ENCODE peak calls at places on chromosomes 12 and 14, in nine cellular contexts. D, Z, E, K, H, A, X, W and B are unnamed samples. For H3K9me3, the result is how much of the 10 kb centered on the place peaks cover.

GRCh38 chr12:76890407-76891143 is 11.8 kb upstream of the CSRP2 start:
- DNase-seq in D (no peak), Z (peak), E (peak), K (no peak), H (peak), A (no peak), X (no peak), W (no peak), B (no peak)

GRCh38 chr12:103924761-103925641 is 5.2 kb upstream of the HSP90B1 start:
- DNase-seq in D (peak), Z (peak), E (no peak), K (no peak), H (no peak), A (no peak), X (peak), W (no peak), B (no peak)

GRCh38 chr14:30270200-30271161 is 288.5 kb upstream of the G2E3 start:
- DNase-seq in D (peak), Z (peak), E (peak), K (peak), H (peak), A (peak), X (peak), W (peak), B (peak)

GRCh38 chr12:53052419-53053222 is 2.8 kb downstream of the TNS2 start:
- DNase-seq in D (peak), Z (peak), E (peak), K (peak), H (peak), A (no peak), X (peak), W (peak), B (no peak)

GRCh38 chr14:74826574-74826973 is 49.4 kb downstream of the PROX2 start:
- DNase-seq in D (no peak), Z (no peak), E (no peak), K (no peak), H (no peak), A (no peak), X (no peak), W (no peak), B (no peak)

GRCh38 chr12:104054681-104055346 is 4.8 kb upstream of the GLT8D2 start:
- DNase-seq in D (no peak), Z (no peak), E (no peak), K (no peak), H (no peak), A (no peak), X (no peak), W (no peak), B (no peak)

GRCh38 chr12:65895759-65896656 is 71.7 kb downstream of the HMGA2 start:
- DNase-seq in D (peak), Z (peak), E (no peak), K (no peak), H (no peak), A (no peak), X (peak), W (no peak), B (no peak)

GRCh38 chr12:12015073-12015685 is 55.6 kb upstream of the BCL2L14 start:
- DNase-seq in D (no peak), Z (no peak), E (no peak), K (no peak), H (no peak), A (no peak), X (no peak), W (no peak), B (no peak)

GRCh38 chr12:95582230-95583058 is 31.2 kb upstream of the USP44 start:
- DNase-seq in D (peak), Z (peak), E (no peak), K (no peak), H (no peak), A (peak), X (peak), W (no peak), B (no peak)

GRCh38 chr12:14854586-14855163 is 11.3 kb upstream of the ART4 start:
- DNase-seq in D (no peak), Z (peak), E (no peak), K (no peak), H (no peak), A (peak), X (no peak), W (no peak), B (no peak)

GRCh38 chr14:50003213-50004021 is 110.5 kb downstream of the ARF6 start:
- DNase-seq in D (peak), Z (peak), E (peak), K (peak), H (peak), A (peak), X (peak), W (peak), B (peak)

GRCh38 chr12:12159988-12160387 is 89.2 kb downstream of the BCL2L14 start:
- DNase-seq in D (peak), Z (peak), E (no peak), K (no peak), H (no peak), A (no peak), X (peak), W (no peak), B (no peak)

GRCh38 chr12:103728323-103728722 is 112.7 kb downstream of the NT5DC3 start:
- DNase-seq in D (peak), Z (no peak), E (no peak), K (no peak), H (no peak), A (no peak), X (no peak), W (no peak), B (no peak)

GRCh38 chr12:80293759-80294158 is 150.3 kb upstream of the PTPRQ start:
- DNase-seq in D (no peak), Z (no peak), E (no peak), K (no peak), H (no peak), A (no peak), X (no peak), W (no peak), B (no peak)

GRCh38 chr14:75982724-75983358 is 1.0 kb upstream of the TGFB3 start:
- DNase-seq in D (peak), Z (no peak), E (no peak), K (peak), H (no peak), A (no peak), X (no peak), W (peak), B (no peak)

GRCh38 chr12:54053625-54054441 is at the start of gene HOXC4:
- DNase-seq in D (peak), Z (no peak), E (no peak), K (peak), H (no peak), A (peak), X (peak), W (no peak), B (no peak)

GRCh38 chr14:80494769-80495168 is 283.5 kb upstream of the DIO2 start:
- DNase-seq in D (no peak), Z (no peak), E (no peak), K (no peak), H (no peak), A (no peak), X (no peak), W (no peak), B (no peak)

GRCh38 chr14:57848786-57849185 is 17.1 kb downstream of the SLC35F4 start:
- DNase-seq in D (no peak), Z (no peak), E (no peak), K (no peak), H (no peak), A (no peak), X (no peak), W (no peak), B (no peak)

GRCh38 chr12:64714551-64714968 is 44.6 kb downstream of the GNS start:
- DNase-seq in D (no peak), Z (no peak), E (no peak), K (no peak), H (no peak), A (no peak), X (no peak), W (no peak), B (no peak)

GRCh38 chr12:108912361-108912760 is 32.5 kb downstream of the DAO start:
- DNase-seq in D (no peak), Z (no peak), E (no peak), K (no peak), H (no peak), A (no peak), X (no peak), W (no peak), B (no peak)

GRCh38 chr12:77343291-77343690 is 277.9 kb upstream of the E2F7 start:
- DNase-seq in D (peak), Z (peak), E (no peak), K (no peak), H (no peak), A (no peak), X (peak), W (no peak), B (no peak)

GRCh38 chr12:105355752-105356151 is 25.3 kb downstream of the C12orf75 start:
- DNase-seq in D (peak), Z (peak), E (no peak), K (no peak), H (no peak), A (no peak), X (peak), W (no peak), B (no peak)

GRCh38 chr14:77955816-77956796 is 156.2 kb downstream of the ADCK1 start:
- DNase-seq in D (no peak), Z (no peak), E (no peak), K (no peak), H (no peak), A (no peak), X (no peak), W (no peak), B (no peak)

GRCh38 chr12:11730299-11731041 is 81.0 kb downstream of the ETV6 start:
- DNase-seq in D (no peak), Z (peak), E (peak), K (no peak), H (no peak), A (peak), X (no peak), W (no peak), B (no peak)

GRCh38 chr14:95322646-95323045 is 2.9 kb upstream of the CLMN start:
- DNase-seq in D (no peak), Z (no peak), E (no peak), K (no peak), H (no peak), A (no peak), X (no peak), W (no peak), B (no peak)

GRCh38 chr12:64392221-64392620 is 1.7 kb upstream of the C12orf56 start:
- DNase-seq in D (peak), Z (peak), E (no peak), K (no peak), H (no peak), A (peak), X (peak), W (no peak), B (no peak)

GRCh38 chr14:82854131-82854530 is 1320.5 kb upstream of the SEL1L start:
- DNase-seq in D (no peak), Z (no peak), E (no peak), K (no peak), H (no peak), A (no peak), X (no peak), W (no peak), B (no peak)

GRCh38 chr14:28102814-28103213 is 663.8 kb upstream of the FOXG1 start:
- DNase-seq in D (no peak), Z (peak), E (no peak), K (no peak), H (no peak), A (no peak), X (peak), W (no peak), B (no peak)

GRCh38 chr14:21069388-21070082 is 569 bp upstream of the ARHGEF40 start:
- DNase-seq in D (peak), Z (no peak), E (no peak), K (peak), H (no peak), A (no peak), X (peak), W (peak), B (peak)

GRCh38 chr12:71840226-71840847 is 778 bp downstream of the TBC1D15 start:
- DNase-seq in D (peak), Z (peak), E (no peak), K (no peak), H (no peak), A (no peak), X (peak), W (no peak), B (no peak)

GRCh38 chr14:52895000-52895399 is 55.9 kb downstream of the FERMT2 start:
- DNase-seq in D (no peak), Z (no peak), E (no peak), K (no peak), H (no peak), A (no peak), X (peak), W (no peak), B (no peak)

GRCh38 chr12:6337958-6338406 is 3.9 kb downstream of the TNFRSF1A start:
- DNase-seq in D (peak), Z (no peak), E (no peak), K (no peak), H (no peak), A (no peak), X (peak), W (no peak), B (no peak)

GRCh38 chr12:6335451-6336078 is 6.3 kb downstream of the TNFRSF1A start:
- DNase-seq in D (peak), Z (peak), E (peak), K (peak), H (no peak), A (peak), X (peak), W (peak), B (peak)

GRCh38 chr12:6336859-6337744 is 4.8 kb downstream of the TNFRSF1A start:
- DNase-seq in D (no peak), Z (no peak), E (no peak), K (no peak), H (no peak), A (peak), X (no peak), W (no peak), B (no peak)

GRCh38 chr12:6334940-6335450 is 6.9 kb downstream of the TNFRSF1A start:
- DNase-seq in D (no peak), Z (no peak), E (peak), K (no peak), H (no peak), A (no peak), X (no peak), W (no peak), B (no peak)

DNA sequence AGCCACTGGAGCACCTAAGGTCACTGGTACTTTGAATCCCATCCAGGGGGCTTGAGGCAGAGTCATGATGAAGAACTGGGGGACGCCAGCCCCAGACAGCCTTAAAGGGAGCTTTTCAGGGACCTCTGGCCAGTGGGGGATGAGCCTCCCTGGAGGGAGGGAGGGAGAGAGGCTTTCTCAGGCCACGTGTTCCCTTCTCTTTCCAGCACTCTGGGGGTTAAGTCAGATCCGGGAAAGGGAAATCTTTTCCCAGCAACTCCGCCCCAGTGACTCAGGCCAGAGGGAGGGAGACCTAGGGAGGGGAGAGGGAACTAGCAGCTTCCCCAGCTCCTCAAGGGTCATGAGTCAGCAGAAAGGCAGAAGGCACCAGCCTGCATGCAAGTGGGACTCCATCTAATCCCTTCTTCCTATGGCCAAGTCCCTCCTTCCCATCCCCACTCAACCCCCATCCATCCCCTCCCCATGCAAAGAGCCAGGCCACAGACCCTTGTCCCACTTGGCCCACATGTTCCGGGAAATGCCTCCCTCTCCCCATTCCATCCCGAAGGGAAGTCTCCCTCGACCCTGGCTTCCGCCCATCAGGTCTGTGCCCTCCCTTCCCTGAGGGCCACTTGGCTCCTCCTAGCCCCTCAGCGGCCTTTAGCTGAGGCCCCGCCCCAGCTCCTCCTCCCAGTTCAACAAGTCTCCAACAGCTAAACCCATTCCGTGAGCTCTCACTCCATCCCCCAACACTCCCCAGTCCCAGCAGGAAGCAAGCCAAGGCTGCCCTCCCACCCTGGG is 5.6 kb downstream of the TNFRSF1A start:
- DNase-seq in D (peak), Z (peak), E (peak), K (peak), H (peak), A (no peak), X (peak), W (peak), B (peak)
- H3K4me3 ChIP-seq in D (peak), Z (peak), E (peak), K (peak), H (peak), A (peak), X (peak), W (peak), B (peak)

GRCh38 chr12:62631531-62632520 is 165.2 kb downstream of the MON2 start:
- DNase-seq in D (peak), Z (no peak), E (peak), K (peak), H (no peak), A (no peak), X (peak), W (peak), B (peak)
- TF ChIP-seq CTCF in D (peak), Z (no peak), E (no peak), K (no peak), H (peak), A (no peak), X (no peak), W (no peak), B (peak)

DNA sequence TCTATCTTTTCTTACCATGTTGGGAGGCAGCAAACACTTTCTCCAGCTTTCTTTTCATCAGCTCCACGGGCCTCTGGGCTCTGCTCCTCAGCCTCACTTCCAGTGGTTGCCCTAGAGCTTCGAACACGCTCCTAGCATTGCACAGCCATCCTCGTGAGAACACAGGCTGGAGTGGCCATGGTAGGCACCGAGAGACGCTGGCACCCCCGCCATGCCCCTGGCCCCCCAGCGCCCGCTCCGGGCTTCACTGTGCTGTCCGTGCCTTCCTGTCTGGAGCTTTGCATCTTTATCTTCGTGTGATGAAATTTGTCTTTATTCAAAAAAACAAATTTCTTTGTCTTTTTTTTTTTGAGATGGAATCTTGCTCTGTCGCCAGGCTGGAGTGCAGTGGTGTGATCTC is 352.2 kb downstream of the TMEM121 start:
- DNase-seq in D (no peak), Z (no peak), E (no peak), K (no peak), H (peak), A (no peak), X (no peak), W (no peak), B (no peak)
- H3K9me3 ChIP-seq in D (under half), Z (under half), E (under half), K (under half), H (under half), A (under half), X (under half), W (under half), B (under half)

DNA sequence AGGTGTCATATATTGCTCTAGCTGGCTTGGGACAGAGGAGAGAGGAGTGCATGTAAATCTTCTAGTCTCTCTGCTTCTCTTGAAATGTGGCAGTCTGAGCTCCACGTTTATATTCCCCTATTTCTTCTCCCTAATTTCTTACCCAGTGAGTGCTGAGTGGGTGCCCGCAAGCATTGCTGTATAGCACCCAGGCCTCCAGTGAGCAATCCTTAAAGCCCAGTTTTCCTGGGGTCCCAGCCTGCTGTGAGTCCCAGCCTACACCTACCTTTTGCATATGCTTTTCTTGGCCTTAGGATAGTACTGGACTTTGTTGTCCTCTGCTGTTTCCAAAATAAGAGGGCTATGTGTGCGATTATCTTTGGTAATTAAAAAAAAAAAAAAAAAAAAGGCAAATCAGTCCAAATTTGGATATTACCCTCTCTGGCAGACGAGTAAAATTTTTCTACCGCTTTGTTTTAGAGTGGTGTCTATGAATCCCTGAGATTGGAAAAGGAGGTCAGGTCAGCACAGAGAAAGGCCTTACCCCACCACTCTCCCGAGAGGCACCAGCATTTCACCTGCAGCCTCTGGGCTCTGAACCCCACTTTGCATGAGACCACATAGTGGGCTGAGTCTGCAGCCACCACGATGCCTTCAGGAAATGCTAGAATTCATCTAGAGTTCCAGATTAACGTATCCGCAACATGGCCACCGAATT is 1.1 kb downstream of the MGST1 start:
- DNase-seq in D (peak), Z (no peak), E (no peak), K (no peak), H (no peak), A (peak), X (no peak), W (no peak), B (no peak)
- H3K4me3 ChIP-seq in D (peak), Z (peak), E (peak), K (peak), H (peak), A (peak), X (peak), W (peak), B (peak)

DNA sequence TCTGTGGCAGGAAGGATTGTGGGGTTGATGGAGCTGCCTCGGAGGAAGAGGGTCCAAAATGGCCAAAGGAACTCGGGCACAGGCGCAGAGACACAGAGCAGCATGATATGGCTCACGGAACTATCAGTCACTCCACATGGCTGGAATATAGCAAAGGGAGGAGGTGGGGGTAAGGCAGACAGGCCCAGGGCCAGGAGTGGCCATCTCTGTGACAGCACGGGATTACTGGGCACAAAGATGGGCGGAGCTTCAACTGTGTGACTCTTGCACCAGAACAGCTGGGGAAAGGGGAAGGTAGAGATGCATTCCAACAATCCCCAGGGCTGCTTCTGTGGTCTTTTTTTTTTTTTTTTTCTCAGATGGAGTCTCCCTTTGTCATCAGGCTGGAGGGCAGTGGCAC is 24.8 kb upstream of the EML1 start:
- DNase-seq in D (no peak), Z (no peak), E (no peak), K (no peak), H (no peak), A (no peak), X (no peak), W (no peak), B (peak)
- TF ChIP-seq CTCF in D (no peak), Z (no peak), E (no peak), K (no peak), H (no peak), A (no peak), X (no peak), W (no peak), B (no peak)

GRCh38 chr12:126944684-126945083 is 1322.3 kb upstream of the TMEM132C start:
- DNase-seq in D (no peak), Z (peak), E (no peak), K (no peak), H (no peak), A (no peak), X (no peak), W (no peak), B (no peak)
- H3K9me3 ChIP-seq in D (under half), Z (under half), E (under half), K (under half), H (under half), A (under half), X (under half), W (under half), B (under half)